ENCODE peak calls at places on chromosomes 4 and X, in five cellular contexts. G is dorsolateral prefrontal cortex, T is thoracic aorta, S is AG10803, C is A549. X is an unnamed sample.

GRCh38 chr4:23333946-23334878 is 555.6 kb downstream of the PPARGC1A start:
- DNase-seq in C (peak; percentile 28), T (no peak), G (no peak), S (peak; percentile 61), X (no peak)

GRCh38 chr4:76659103-76659490 is 224.1 kb downstream of the SHROOM3 start:
- DNase-seq in C (no peak), T (no peak), S (no peak), G (no peak), X (no peak)

GRCh38 chr4:73139991-73140390 is 70.5 kb upstream of the COX18 start:
- DNase-seq in S (no peak), G (no peak), C (no peak), T (no peak), X (no peak)

GRCh38 chr4:123832173-123833026 is 435.8 kb downstream of the SPRY1 start:
- DNase-seq in S (peak; percentile 100), G (no peak), C (no peak), T (peak; percentile 26), X (peak; percentile 82)

GRCh38 chrX:102154900-102155805 is 624 bp downstream of the BEX5 start:
- DNase-seq in G (peak; percentile 34), T (no peak), C (no peak), S (no peak), X (no peak)

GRCh38 chr4:168993724-168994510 is 16.1 kb downstream of the CBR4 start:
- DNase-seq in G (no peak), C (no peak), T (no peak), S (peak; percentile 46), X (no peak)

GRCh38 chrX:47574609-47575325 is 7.5 kb upstream of the TIMP1 start:
- DNase-seq in G (no peak), T (no peak), S (no peak), C (no peak), X (no peak)

GRCh38 chr4:87118826-87119225 is 101.6 kb downstream of the KLHL8 start:
- DNase-seq in T (no peak), G (no peak), S (no peak), C (peak; percentile 21), X (no peak)

GRCh38 chrX:47623540-47624027 is 3.9 kb upstream of the SYN1 start:
- DNase-seq in S (peak; percentile 74), T (no peak), C (peak; percentile 74), G (peak; percentile 72), X (no peak)

GRCh38 chr4:125115941-125116340 is 198.8 kb upstream of the FAT4 start:
- DNase-seq in G (no peak), S (no peak), T (no peak), C (peak; percentile 34), X (no peak)

DNA sequence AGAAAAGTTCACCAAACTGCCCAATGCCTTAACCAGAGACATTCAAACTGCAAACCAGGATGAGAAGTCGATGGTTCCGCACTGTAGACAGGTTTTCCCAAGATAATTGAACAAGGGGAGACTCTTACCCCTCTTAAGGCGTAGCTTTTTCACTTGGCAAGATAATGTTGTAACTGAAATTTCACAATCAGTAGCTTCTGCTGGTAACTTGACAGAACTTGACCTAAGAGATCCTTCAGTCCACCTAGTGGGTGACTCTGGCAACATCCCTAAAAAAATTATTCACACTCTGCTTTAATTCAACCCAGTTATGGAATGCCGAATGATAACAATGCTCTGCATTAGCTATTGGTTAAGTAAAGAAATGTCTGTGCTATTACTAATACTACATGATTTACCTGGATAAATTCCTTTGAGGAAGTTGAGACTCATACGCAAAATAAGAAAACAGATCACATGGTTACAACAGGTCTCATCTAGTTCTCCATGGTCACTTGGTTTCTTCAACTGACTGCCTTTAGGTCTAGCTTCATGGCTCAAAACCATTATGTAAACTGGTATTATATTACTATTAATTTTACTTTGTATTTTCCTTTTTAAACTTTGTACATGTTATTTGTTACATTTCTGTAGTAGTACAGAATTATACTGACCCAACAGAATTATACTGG is 9.1 kb downstream of the ELF2 start:
- DNase-seq in T (no peak), G (no peak), S (peak; percentile 69), C (peak; percentile 62), X (no peak)
- TF ChIP-seq CTCF in T (peak; percentile 41), G (peak; percentile 29), S (peak; percentile 70), C (peak; percentile 55), X (peak; percentile 55)

GRCh38 chrX:40100141-40100536 is 2.4 kb upstream of the BCOR start:
- DNase-seq in T (no peak), G (no peak), C (no peak), S (no peak), X (no peak)
- H3K4me3 ChIP-seq in T (peak overlapping the region; percentile 80), G (no peak overlapping the region), C (no peak overlapping the region), S (no peak overlapping the region), X (no peak overlapping the region)

DNA sequence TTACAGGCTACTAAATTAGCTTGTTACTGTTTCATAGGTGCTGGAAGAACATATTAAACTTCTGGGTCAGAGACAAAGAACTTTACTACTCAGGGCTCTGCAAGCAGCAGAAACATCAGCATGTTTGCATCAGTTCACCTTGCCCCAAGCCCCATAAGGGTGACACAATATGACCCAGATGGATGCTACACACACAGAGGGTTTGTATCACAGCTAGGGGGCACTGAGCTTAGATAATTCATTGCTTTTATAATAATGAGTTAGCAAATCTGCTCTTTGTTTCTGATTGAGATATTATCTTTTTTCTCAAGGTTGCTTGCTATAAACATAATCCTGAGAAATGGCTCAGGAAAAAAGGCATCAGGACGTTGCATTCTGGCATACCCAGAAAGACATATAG is 4.8 kb upstream of the SYNPO2 start:
- DNase-seq in C (no peak), T (no peak), G (no peak), S (no peak), X (no peak)
- TF ChIP-seq CTCF in C (no peak), T (no peak), G (no peak), S (no peak), X (peak; percentile 19)

DNA sequence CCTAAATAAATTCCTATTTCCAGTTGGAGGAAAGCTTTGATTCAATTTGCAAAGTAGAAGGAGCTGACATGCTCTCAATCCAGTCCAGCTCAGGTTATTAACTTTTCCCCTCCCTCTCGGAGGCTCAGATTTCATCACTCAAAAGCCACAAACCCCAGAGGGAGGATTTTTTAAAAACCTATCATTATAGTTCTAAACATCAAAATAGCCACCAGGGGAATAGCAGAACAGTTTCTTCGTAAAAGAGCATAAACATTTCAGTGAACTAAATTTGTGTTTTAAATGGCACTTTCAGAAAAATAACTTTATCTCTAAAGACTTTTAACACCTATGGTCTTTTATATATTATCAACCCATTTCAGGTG is 8.8 kb downstream of the GPRIN3 start:
- DNase-seq in S (peak; percentile 26), T (no peak), G (no peak), C (no peak), X (no peak)
- H3K4me3 ChIP-seq in S (no peak overlapping the region), T (peak overlapping the region; percentile 55), G (peak overlapping the region; percentile 49), C (peak overlapping the region; percentile 42), X (peak overlapping the region; percentile 34)

DNA sequence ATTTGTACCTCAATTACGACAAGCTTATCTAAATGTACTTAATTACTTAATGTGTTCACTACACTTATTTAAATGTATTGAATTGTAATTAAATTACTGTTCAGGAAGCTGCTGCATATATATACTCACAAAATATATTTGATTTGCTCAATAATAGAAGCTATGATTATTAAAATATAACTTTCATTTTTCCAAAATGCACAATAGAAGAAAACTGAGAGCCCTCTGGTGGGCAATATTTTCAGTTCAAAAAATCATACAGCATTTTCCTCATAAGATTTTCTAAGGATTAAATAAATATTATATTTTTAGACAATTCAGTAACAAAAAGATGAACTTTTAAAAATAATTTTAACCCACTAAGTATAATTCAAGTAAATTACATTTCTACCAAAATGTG is 217.3 kb downstream of the DKK2 start:
- DNase-seq in T (no peak), G (no peak), S (no peak), C (no peak), X (no peak)
- TF ChIP-seq CTCF in T (no peak), G (peak; percentile 12), S (peak; percentile 47), C (no peak), X (no peak)

DNA sequence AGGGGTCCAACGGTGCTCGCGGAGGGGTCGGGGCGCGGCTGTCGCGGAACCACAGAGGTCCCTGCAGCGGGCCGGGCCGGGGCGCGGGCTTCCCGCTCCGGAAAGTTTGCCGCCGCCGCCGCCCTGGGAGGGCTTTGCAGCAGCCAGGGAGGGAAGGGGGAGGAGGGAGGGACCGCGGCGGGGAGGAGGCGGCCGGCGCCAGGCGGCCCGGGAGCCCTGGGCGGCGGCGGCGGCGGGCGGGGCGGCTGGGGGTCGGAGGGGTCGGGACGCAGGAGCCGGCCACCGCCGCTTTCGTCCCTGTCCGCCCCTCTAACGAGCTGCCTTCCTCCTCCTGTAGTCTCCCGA is 375 bp downstream of the FGFR3 start:
- DNase-seq in S (no peak), T (no peak), C (peak; percentile 25), G (no peak), X (no peak)
- H3K4me3 ChIP-seq in S (no peak overlapping the region), T (peak overlapping the region; percentile 61), C (peak overlapping the region; percentile 62), G (peak overlapping the region; percentile 59), X (peak overlapping the region; percentile 28)

X was measured in gastrocnemius medialis.